ENCODE peak calls at places on chromosomes 6 and 20, in five cellular contexts. M, T, S, I and O are unnamed samples.

GRCh38 chr6:42911171-42912021 is 4.5 kb upstream of the PTCRA start:
- DNase-seq in S (no peak), I (no peak), M (no peak), T (peak; percentile 25), O (no peak)

GRCh38 chr6:121652726-121653623 is 217.5 kb downstream of the GJA1 start:
- DNase-seq in I (peak; percentile 68), S (no peak), T (peak; percentile 87), M (peak; percentile 14), O (no peak)

GRCh38 chr6:161031721-161032495 is 40.3 kb downstream of the MAP3K4 start:
- DNase-seq in I (no peak), S (no peak), M (no peak), T (peak; percentile 67), O (no peak)

GRCh38 chr20:37836926-37837325 is 66.0 kb upstream of the VSTM2L start:
- DNase-seq in S (no peak), I (no peak), T (no peak), M (no peak), O (no peak)

GRCh38 chr6:53032853-53033252 is 32.4 kb upstream of the FBXO9 start:
- DNase-seq in T (no peak), S (no peak), M (no peak), I (no peak), O (no peak)

GRCh38 chr6:3759656-3760245 is 8.2 kb upstream of the PXDC1 start:
- DNase-seq in S (no peak), I (no peak), T (peak; percentile 56), M (no peak), O (no peak)

GRCh38 chr20:63858393-63859165 is 2.7 kb upstream of the ABHD16B start:
- DNase-seq in I (peak; percentile 62), M (no peak), S (no peak), T (peak; percentile 79), O (no peak)

GRCh38 chr6:139710578-139710977 is 336.1 kb upstream of the CITED2 start:
- DNase-seq in S (no peak), M (no peak), I (no peak), T (no peak), O (no peak)